ENCODE peak calls at places on chromosomes 13 and 19, in nine cellular contexts. N, K, Q, X, M, U, G, J and E are unnamed samples.

GRCh38 chr19:10889880-10890279 is 18.5 kb downstream of the CARM1 start:
- DNase-seq in X (no peak), K (no peak), N (no peak), Q (no peak), U (no peak), M (no peak), J (no peak), G (no peak), E (no peak)

GRCh38 chr13:50255639-50256038 is 240.4 kb downstream of the KCNRG start:
- DNase-seq in M (no peak), J (no peak), K (no peak), Q (no peak), X (no peak), U (no peak), N (no peak), G (no peak), E (no peak)

GRCh38 chr13:107715496-107715895 is 499.8 kb downstream of the LIG4 start:
- DNase-seq in Q (no peak), X (no peak), M (no peak), G (no peak), U (no peak), K (no peak), J (no peak), N (no peak), E (no peak)

GRCh38 chr13:105139380-105140285 is 1395.8 kb downstream of the EFNB2 start:
- DNase-seq in X (no peak), Q (peak), K (peak), J (no peak), N (no peak), M (peak), G (no peak), U (no peak), E (peak)

GRCh38 chr13:36536546-36536945 is 104.3 kb downstream of the CCNA1 start:
- DNase-seq in U (no peak), Q (no peak), M (no peak), N (no peak), X (no peak), J (no peak), G (no peak), K (no peak), E (no peak)

GRCh38 chr19:43446746-43447489 is 18.5 kb downstream of the LYPD3 start:
- DNase-seq in Q (peak), N (peak), G (peak), X (peak), U (peak), J (peak), M (peak), K (peak), E (peak)

GRCh38 chr19:15448778-15449619 is 757 bp downstream of the WIZ start:
- DNase-seq in N (no peak), X (no peak), Q (no peak), K (peak), G (peak), M (peak), U (no peak), J (no peak), E (no peak)

GRCh38 chr13:52024481-52024880 is at the start of gene UTP14C:
- DNase-seq in X (no peak), J (no peak), G (no peak), Q (no peak), K (no peak), M (no peak), U (no peak), N (no peak), E (no peak)

GRCh38 chr13:101383595-101383994 is 32.7 kb downstream of the NALCN start:
- DNase-seq in J (no peak), G (no peak), K (no peak), U (no peak), Q (no peak), X (no peak), M (no peak), N (no peak), E (no peak)

GRCh38 chr13:105033999-105034398 is 1501.5 kb downstream of the EFNB2 start:
- DNase-seq in K (no peak), N (no peak), J (no peak), X (no peak), Q (no peak), G (no peak), U (no peak), M (no peak), E (no peak)

GRCh38 chr13:35891973-35892441 is 239.2 kb downstream of the DCLK1 start:
- DNase-seq in Q (no peak), X (no peak), N (peak), U (no peak), M (peak), G (peak), K (peak), J (no peak), E (no peak)

GRCh38 chr19:10553943-10554381 is 10.3 kb downstream of the ATG4D start:
- DNase-seq in J (no peak), X (no peak), U (no peak), K (no peak), Q (no peak), M (no peak), G (no peak), N (no peak), E (no peak)

GRCh38 chr13:67133476-67133875 is 96.7 kb downstream of the PCDH9 start:
- DNase-seq in X (no peak), M (peak), U (no peak), J (no peak), G (no peak), Q (no peak), N (no peak), K (peak), E (no peak)

GRCh38 chr19:12834976-12835757 is 788 bp upstream of the RTBDN start:
- DNase-seq in N (peak), J (no peak), U (no peak), G (peak), K (no peak), M (peak), X (no peak), Q (no peak), E (no peak)

GRCh38 chr13:72437458-72437857 is 290.0 kb downstream of the MZT1 start:
- DNase-seq in M (no peak), K (peak), J (no peak), U (no peak), Q (no peak), G (no peak), X (no peak), N (no peak), E (no peak)

GRCh38 chr13:91375119-91375729 is 23.2 kb upstream of the GPC5 start:
- DNase-seq in M (peak), G (no peak), X (no peak), Q (no peak), J (no peak), U (no peak), N (no peak), K (peak), E (no peak)

GRCh38 chr19:36225219-36225892 is 10.4 kb downstream of the ZNF146 start:
- DNase-seq in G (no peak), J (no peak), N (no peak), K (peak), Q (no peak), M (peak), U (no peak), X (no peak), E (no peak)

GRCh38 chr13:21014139-21014665 is 47.2 kb downstream of the LATS2 start:
- DNase-seq in K (no peak), N (no peak), M (no peak), J (no peak), Q (no peak), X (no peak), U (no peak), G (peak), E (no peak)

GRCh38 chr19:49691243-49692101 is 556 bp downstream of the CPT1C start:
- DNase-seq in Q (no peak), G (peak), U (no peak), X (no peak), N (no peak), J (peak), K (peak), M (peak), E (no peak)

GRCh38 chr19:47443331-47443730 is 24.0 kb upstream of the MEIS3 start:
- DNase-seq in Q (no peak), K (no peak), N (no peak), M (no peak), U (no peak), J (no peak), X (no peak), G (no peak), E (no peak)

GRCh38 chr13:63208811-63209210 is 1793.2 kb upstream of the PCDH20 start:
- DNase-seq in M (no peak), U (no peak), Q (no peak), G (no peak), J (no peak), X (no peak), K (no peak), N (no peak), E (no peak)

GRCh38 chr19:19137556-19138109 is 645 bp downstream of the TMEM161A start:
- DNase-seq in U (no peak), X (no peak), J (no peak), M (peak), K (peak), N (no peak), G (no peak), Q (no peak), E (no peak)

GRCh38 chr19:18932216-18932841 is 8.7 kb downstream of the HOMER3 start:
- DNase-seq in M (peak), K (peak), G (peak), U (peak), N (no peak), Q (peak), X (peak), J (peak), E (peak)

GRCh38 chr13:45490068-45490467 is 25.3 kb downstream of the COG3 start:
- DNase-seq in N (peak), J (no peak), X (no peak), M (no peak), G (no peak), U (no peak), K (no peak), Q (no peak), E (no peak)

GRCh38 chr13:44759222-44759721 is 183.1 kb upstream of the TSC22D1 start:
- DNase-seq in X (no peak), K (no peak), Q (no peak), M (no peak), J (no peak), N (no peak), U (no peak), G (peak), E (no peak)

GRCh38 chr13:75195479-75196111 is 286.4 kb downstream of the TBC1D4 start:
- DNase-seq in J (no peak), U (no peak), K (peak), M (peak), N (no peak), Q (no peak), X (no peak), G (no peak), E (no peak)

GRCh38 chr19:30447276-30447870 is 75.2 kb downstream of the ZNF536 start:
- DNase-seq in K (no peak), N (no peak), Q (no peak), J (no peak), X (no peak), G (no peak), U (no peak), M (no peak), E (no peak)

GRCh38 chr19:10655457-10656312 is 1.5 kb downstream of the ILF3 start:
- DNase-seq in U (no peak), G (peak), X (no peak), Q (no peak), J (no peak), M (peak), N (peak), K (peak), E (no peak)

GRCh38 chr19:14267224-14267741 is 61.3 kb upstream of the ADGRL1 start:
- DNase-seq in J (no peak), K (no peak), G (no peak), M (no peak), X (no peak), Q (no peak), N (no peak), U (no peak), E (no peak)

GRCh38 chr19:18895828-18896341 is at the start of gene CERS1:
- DNase-seq in J (no peak), Q (no peak), G (peak), M (no peak), X (no peak), K (no peak), U (no peak), N (no peak), E (no peak)

GRCh38 chr19:1992759-1993260 is 22.7 kb downstream of the BTBD2 start:
- DNase-seq in U (no peak), G (peak), K (no peak), J (peak), X (no peak), Q (peak), N (no peak), M (no peak), E (no peak)

GRCh38 chr13:93446256-93446655 is 219.6 kb downstream of the GPC6 start:
- DNase-seq in J (no peak), K (no peak), N (no peak), X (no peak), G (no peak), Q (no peak), U (no peak), M (no peak), E (no peak)
- TF ChIP-seq CTCF in J (no peak), K (no peak), N (no peak), X (no peak), G (no peak), Q (no peak), U (no peak), M (no peak), E (no peak)

DNA sequence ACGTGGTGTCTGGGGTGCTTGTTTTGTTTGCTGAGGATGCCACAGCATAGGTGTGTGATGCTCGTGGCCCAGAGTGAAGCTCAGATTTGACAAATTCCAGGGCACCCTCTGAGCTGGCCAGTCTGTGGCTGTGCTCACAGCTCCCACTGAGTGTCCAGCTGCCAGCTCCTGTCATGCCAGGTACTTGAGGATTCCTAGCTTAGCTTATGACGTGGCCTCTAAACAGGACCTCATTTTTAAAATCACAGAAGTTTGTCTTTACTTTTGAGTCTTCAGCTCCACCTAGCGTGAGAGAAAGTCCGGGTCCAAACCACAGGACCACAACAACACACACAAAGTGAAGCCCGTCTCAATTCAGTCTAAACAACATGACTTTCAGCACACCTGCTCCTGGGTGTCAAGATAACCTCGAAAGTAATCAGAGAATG is 117.3 kb downstream of the RAB20 start:
- DNase-seq in K (peak), J (no peak), U (no peak), G (no peak), M (peak), N (peak), X (no peak), Q (peak), E (no peak)
- TF ChIP-seq CTCF in K (peak), J (no peak), U (no peak), G (no peak), M (peak), N (no peak), X (no peak), Q (peak), E (no peak)

DNA sequence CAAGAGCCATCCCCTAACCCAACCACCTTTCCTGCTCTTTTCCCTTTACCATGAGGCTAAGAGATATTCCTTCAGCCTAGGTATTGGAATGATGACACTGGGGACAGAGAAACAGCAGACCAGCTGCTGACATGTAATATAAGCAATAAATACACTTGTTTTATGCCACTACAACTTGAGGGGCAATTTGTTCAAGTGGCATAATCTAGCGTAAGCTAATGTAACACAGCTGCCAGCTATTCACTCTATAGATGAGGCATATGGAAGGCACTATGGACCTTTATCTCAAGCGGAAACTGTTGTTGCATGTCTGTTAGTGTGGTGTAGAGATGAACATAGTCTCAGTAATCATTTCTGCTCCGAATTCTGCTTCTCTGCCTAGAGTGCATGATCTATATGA is 111.1 kb downstream of the STARD13 start:
- DNase-seq in U (no peak), M (no peak), G (no peak), X (no peak), N (no peak), J (no peak), Q (no peak), K (no peak), E (no peak)
- TF ChIP-seq CTCF in U (no peak), M (no peak), G (no peak), X (no peak), N (no peak), J (no peak), Q (no peak), K (no peak), E (no peak)

GRCh38 chr19:45019187-45019586 is 17.9 kb downstream of the RELB start:
- DNase-seq in Q (no peak), M (no peak), U (no peak), G (no peak), X (no peak), N (no peak), K (no peak), J (no peak), E (no peak)

GRCh38 chr19:45020071-45020470 is 18.8 kb upstream of the CLASRP start:
- DNase-seq in X (no peak), Q (no peak), M (no peak), U (no peak), N (no peak), K (no peak), G (no peak), J (no peak), E (no peak)

GRCh38 chr19:45021971-45022370 is 16.9 kb upstream of the CLASRP start:
- DNase-seq in Q (no peak), M (no peak), U (no peak), K (no peak), J (no peak), X (no peak), G (no peak), N (no peak), E (no peak)

GRCh38 chr19:45011959-45012358 is 10.7 kb downstream of the RELB start:
- DNase-seq in Q (no peak), N (no peak), J (no peak), K (no peak), G (no peak), X (no peak), M (no peak), U (no peak), E (no peak)

GRCh38 chr19:45016388-45017314 is 15.4 kb downstream of the RELB start:
- DNase-seq in M (peak), G (peak), J (peak), N (peak), Q (peak), U (no peak), X (peak), K (peak), E (peak)
- TF ChIP-seq CTCF in M (peak), G (peak), J (peak), N (peak), Q (peak), U (peak), X (peak), K (peak), E (no peak)

DNA sequence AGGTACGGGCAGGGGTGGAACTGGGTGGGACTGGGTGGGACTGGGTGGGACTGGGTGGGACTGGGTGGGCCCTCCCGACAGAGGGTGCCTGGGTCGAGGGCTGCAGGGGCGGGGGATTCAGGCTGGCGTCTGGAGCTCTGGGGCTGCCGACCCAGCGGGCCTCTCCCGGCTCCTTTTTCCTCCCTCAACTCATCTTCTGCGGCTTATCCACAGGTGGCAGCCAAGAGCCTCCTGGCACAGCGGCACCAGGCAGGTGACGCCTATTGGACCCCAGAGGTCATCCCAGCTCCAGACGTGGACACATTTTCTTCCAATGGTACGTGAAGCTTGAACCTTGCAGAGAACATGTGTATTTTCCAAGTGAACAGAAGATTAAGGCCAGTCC is 533 bp downstream of the ZNF544 start:
- DNase-seq in M (peak), G (peak), X (no peak), K (peak), Q (no peak), N (peak), U (no peak), J (no peak), E (no peak)
- TF ChIP-seq CTCF in M (no peak), G (peak), X (no peak), K (peak), Q (no peak), N (peak), U (no peak), J (no peak), E (no peak)

DNA sequence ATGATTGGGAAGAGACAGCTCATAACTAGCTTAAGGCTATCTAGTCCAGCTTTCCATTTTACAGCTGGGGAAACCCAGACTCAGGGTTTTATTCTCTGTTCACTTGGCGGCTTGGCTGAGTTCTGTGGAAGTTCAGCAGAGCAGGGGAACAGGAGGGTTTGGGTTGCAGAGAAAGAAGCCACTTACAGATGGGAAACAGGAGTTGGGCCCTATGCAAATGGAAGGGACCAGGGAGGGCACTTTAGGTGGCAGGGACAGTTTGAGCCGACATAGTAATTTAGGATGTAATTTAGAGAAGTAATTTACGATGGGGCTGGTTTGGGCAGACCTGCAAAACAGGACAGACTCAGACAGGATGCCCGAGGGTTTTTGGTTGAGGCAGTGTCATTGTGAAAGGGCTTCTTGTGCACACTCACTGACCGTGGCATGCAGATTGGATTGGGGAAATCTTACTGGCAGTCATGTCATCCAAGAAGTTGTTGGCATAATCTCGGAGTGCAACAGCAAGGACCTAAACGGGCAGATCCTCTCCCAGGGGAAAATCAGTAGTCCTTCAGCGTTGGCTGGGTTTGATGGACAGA is 47.3 kb upstream of the GPR183 start:
- DNase-seq in X (no peak), G (no peak), K (no peak), N (no peak), J (no peak), M (no peak), U (no peak), Q (no peak), E (peak)
- TF ChIP-seq CTCF in X (no peak), G (no peak), K (no peak), N (no peak), J (no peak), M (no peak), U (no peak), Q (no peak), E (no peak)

GRCh38 chr19:54674021-54674617 is 11.3 kb downstream of the LILRB4 start:
- DNase-seq in Q (no peak), K (peak), X (no peak), G (no peak), U (no peak), M (peak), J (no peak), N (peak), E (no peak)
- TF ChIP-seq CTCF in Q (no peak), K (peak), X (peak), G (peak), U (no peak), M (peak), J (no peak), N (peak), E (no peak)

GRCh38 chr13:81639984-81640582 is 1299.2 kb upstream of the SPRY2 start:
- DNase-seq in N (peak), U (no peak), G (peak), J (no peak), K (no peak), X (no peak), Q (no peak), M (no peak), E (no peak)
- TF ChIP-seq CTCF in N (no peak), U (no peak), G (peak), J (no peak), K (no peak), X (no peak), Q (no peak), M (no peak), E (no peak)

GRCh38 chr13:42168497-42168896 is 103.5 kb upstream of the AKAP11 start:
- DNase-seq in N (no peak), J (no peak), G (no peak), Q (no peak), U (no peak), K (no peak), X (no peak), M (no peak), E (no peak)
- TF ChIP-seq CTCF in N (no peak), J (no peak), G (no peak), Q (no peak), U (no peak), K (no peak), X (no peak), M (no peak), E (no peak)